ENCODE peak calls at places on chromosomes 3 and 15, in eight cellular contexts. One of them, this sample, is unnamed.

GRCh38 chr15:35743320-35743719 is 197.4 kb upstream of the DPH6 start:
- DNase-seq in ovary: no peak
- DNase-seq in H1: no peak
- DNase-seq in body of pancreas: no peak
- DNase-seq in A549: no peak
- DNase-seq in gastrocnemius medialis: no peak
- DNase-seq in upper lobe of left lung: no peak
- DNase-seq in stomach: no peak
- DNase-seq in this sample: no peak

GRCh38 chr15:93900476-93901400 is 330.6 kb upstream of the MCTP2 start:
- DNase-seq in ovary: no peak
- DNase-seq in H1: peak
- DNase-seq in body of pancreas: no peak
- DNase-seq in A549: no peak
- DNase-seq in gastrocnemius medialis: no peak
- DNase-seq in upper lobe of left lung: peak
- DNase-seq in stomach: no peak
- DNase-seq in this sample: no peak

GRCh38 chr3:7875858-7876442 is 625.7 kb upstream of the LMCD1 start:
- DNase-seq in ovary: no peak
- DNase-seq in H1: no peak
- DNase-seq in body of pancreas: no peak
- DNase-seq in A549: no peak
- DNase-seq in gastrocnemius medialis: no peak
- DNase-seq in upper lobe of left lung: no peak
- DNase-seq in stomach: no peak
- DNase-seq in this sample: no peak

GRCh38 chr15:81068516-81068915 is 65.6 kb upstream of the CFAP161 start:
- DNase-seq in ovary: no peak
- DNase-seq in H1: no peak
- DNase-seq in body of pancreas: no peak
- DNase-seq in A549: no peak
- DNase-seq in gastrocnemius medialis: no peak
- DNase-seq in upper lobe of left lung: no peak
- DNase-seq in stomach: no peak
- DNase-seq in this sample: no peak

GRCh38 chr3:185176756-185177359 is 24.0 kb upstream of the C3orf70 start:
- DNase-seq in ovary: peak
- DNase-seq in H1: no peak
- DNase-seq in body of pancreas: peak
- DNase-seq in A549: peak
- DNase-seq in gastrocnemius medialis: no peak
- DNase-seq in upper lobe of left lung: no peak
- DNase-seq in stomach: no peak
- DNase-seq in this sample: no peak

GRCh38 chr3:106114848-106115247 is 246.0 kb upstream of the CBLB start:
- DNase-seq in ovary: no peak
- DNase-seq in H1: no peak
- DNase-seq in body of pancreas: no peak
- DNase-seq in A549: no peak
- DNase-seq in gastrocnemius medialis: no peak
- DNase-seq in upper lobe of left lung: no peak
- DNase-seq in stomach: no peak
- DNase-seq in this sample: no peak

GRCh38 chr3:98920166-98920565 is 18.7 kb upstream of the DCBLD2 start:
- DNase-seq in ovary: no peak
- DNase-seq in H1: no peak
- DNase-seq in body of pancreas: no peak
- DNase-seq in A549: no peak
- DNase-seq in gastrocnemius medialis: no peak
- DNase-seq in upper lobe of left lung: no peak
- DNase-seq in stomach: no peak
- DNase-seq in this sample: no peak

GRCh38 chr3:151579571-151580270 is 118.9 kb upstream of the IGSF10 start:
- DNase-seq in ovary: no peak
- DNase-seq in H1: no peak
- DNase-seq in body of pancreas: no peak
- DNase-seq in A549: no peak
- DNase-seq in gastrocnemius medialis: peak
- DNase-seq in upper lobe of left lung: no peak
- DNase-seq in stomach: no peak
- DNase-seq in this sample: peak

GRCh38 chr15:90598053-90598577 is 68.4 kb downstream of the CRTC3 start:
- DNase-seq in ovary: no peak
- DNase-seq in H1: no peak
- DNase-seq in body of pancreas: no peak
- DNase-seq in A549: no peak
- DNase-seq in gastrocnemius medialis: peak
- DNase-seq in upper lobe of left lung: peak
- DNase-seq in stomach: peak
- DNase-seq in this sample: peak

GRCh38 chr3:58005662-58006061 is 2.6 kb upstream of the FLNB start:
- DNase-seq in ovary: no peak
- DNase-seq in H1: no peak
- DNase-seq in body of pancreas: no peak
- DNase-seq in A549: no peak
- DNase-seq in gastrocnemius medialis: no peak
- DNase-seq in upper lobe of left lung: no peak
- DNase-seq in stomach: no peak
- DNase-seq in this sample: no peak

GRCh38 chr3:78221796-78222195 is 1181.9 kb downstream of the ROBO2 start:
- DNase-seq in ovary: no peak
- DNase-seq in H1: no peak
- DNase-seq in body of pancreas: no peak
- DNase-seq in A549: no peak
- DNase-seq in gastrocnemius medialis: no peak
- DNase-seq in upper lobe of left lung: no peak
- DNase-seq in stomach: no peak
- DNase-seq in this sample: no peak

GRCh38 chr3:35710554-35710953 is 71.2 kb downstream of the ARPP21 start:
- DNase-seq in ovary: no peak
- DNase-seq in H1: no peak
- DNase-seq in body of pancreas: no peak
- DNase-seq in A549: no peak
- DNase-seq in gastrocnemius medialis: no peak
- DNase-seq in upper lobe of left lung: no peak
- DNase-seq in stomach: no peak
- DNase-seq in this sample: no peak
- TF ChIP-seq POLR2A in ovary: no peak
- TF ChIP-seq POLR2A in H1: no peak
- TF ChIP-seq POLR2A in body of pancreas: no peak
- TF ChIP-seq POLR2A in A549: no peak
- TF ChIP-seq POLR2A in gastrocnemius medialis: no peak
- TF ChIP-seq POLR2A in upper lobe of left lung: no peak
- TF ChIP-seq POLR2A in stomach: no peak
- TF ChIP-seq POLR2A in this sample: no peak

DNA sequence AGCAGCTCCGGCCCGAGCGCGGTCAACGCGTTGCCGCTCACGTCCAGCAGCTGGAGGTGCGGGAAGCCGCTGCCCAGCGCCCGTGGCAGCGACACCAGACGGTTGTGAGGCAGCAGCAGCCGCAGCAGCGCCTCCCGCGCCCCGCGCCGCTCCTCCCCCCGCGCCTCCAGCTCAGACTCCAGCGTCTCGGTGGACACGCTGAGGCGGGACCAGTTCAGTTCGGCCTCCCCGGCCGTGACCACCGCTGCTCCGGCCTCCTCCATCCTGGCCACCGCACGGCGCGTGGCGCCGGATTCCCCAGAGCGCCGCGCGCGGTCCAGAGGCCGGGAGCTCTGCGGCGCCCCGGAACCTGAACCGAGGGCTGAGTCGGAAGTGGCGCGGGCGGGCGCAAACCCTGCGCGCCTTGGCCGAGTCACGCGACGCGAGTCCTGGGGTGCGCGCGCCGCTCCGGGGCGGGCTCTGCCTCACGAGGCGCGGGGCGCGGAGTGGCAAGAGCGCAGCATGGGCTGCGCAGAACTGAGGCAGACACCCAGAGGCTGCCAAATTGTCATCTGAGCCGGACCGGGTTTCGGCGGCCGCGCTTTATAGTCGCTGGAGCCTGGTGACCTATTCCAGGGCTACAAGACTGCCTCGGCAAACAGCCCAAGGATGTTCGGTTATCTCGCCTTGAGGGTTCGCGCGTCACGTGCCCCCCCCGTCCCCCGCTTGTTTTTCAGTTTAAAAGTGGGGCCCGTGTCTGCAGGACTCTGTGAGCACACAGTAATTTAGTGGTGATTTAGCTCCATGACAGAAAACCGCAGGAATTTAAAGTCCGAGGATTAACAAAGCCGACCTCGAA is at the start of gene LRRC58:
- DNase-seq in ovary: peak
- DNase-seq in H1: peak
- DNase-seq in body of pancreas: peak
- DNase-seq in A549: peak
- DNase-seq in gastrocnemius medialis: peak
- DNase-seq in upper lobe of left lung: peak
- DNase-seq in stomach: peak
- DNase-seq in this sample: peak
- TF ChIP-seq POLR2A in ovary: peak
- TF ChIP-seq POLR2A in H1: no peak
- TF ChIP-seq POLR2A in body of pancreas: peak
- TF ChIP-seq POLR2A in A549: peak
- TF ChIP-seq POLR2A in gastrocnemius medialis: peak
- TF ChIP-seq POLR2A in upper lobe of left lung: peak
- TF ChIP-seq POLR2A in stomach: no peak
- TF ChIP-seq POLR2A in this sample: no peak

GRCh38 chr3:133851266-133851906 is 44.3 kb downstream of the RAB6B start:
- DNase-seq in ovary: no peak
- DNase-seq in H1: no peak
- DNase-seq in body of pancreas: no peak
- DNase-seq in A549: no peak
- DNase-seq in gastrocnemius medialis: no peak
- DNase-seq in upper lobe of left lung: no peak
- DNase-seq in stomach: no peak
- DNase-seq in this sample: no peak
- TF ChIP-seq POLR2A in ovary: no peak
- TF ChIP-seq POLR2A in H1: no peak
- TF ChIP-seq POLR2A in body of pancreas: no peak
- TF ChIP-seq POLR2A in A549: no peak
- TF ChIP-seq POLR2A in gastrocnemius medialis: no peak
- TF ChIP-seq POLR2A in upper lobe of left lung: no peak
- TF ChIP-seq POLR2A in stomach: no peak
- TF ChIP-seq POLR2A in this sample: no peak

GRCh38 chr15:74867562-74868458 is 5.4 kb downstream of the SCAMP2 start:
- DNase-seq in ovary: no peak
- DNase-seq in H1: no peak
- DNase-seq in body of pancreas: no peak
- DNase-seq in A549: no peak
- DNase-seq in gastrocnemius medialis: no peak
- DNase-seq in upper lobe of left lung: no peak
- DNase-seq in stomach: peak
- DNase-seq in this sample: no peak

GRCh38 chr15:74872702-74873035 is 496 bp downstream of the SCAMP2 start:
- DNase-seq in ovary: no peak
- DNase-seq in H1: no peak
- DNase-seq in body of pancreas: no peak
- DNase-seq in A549: no peak
- DNase-seq in gastrocnemius medialis: no peak
- DNase-seq in upper lobe of left lung: no peak
- DNase-seq in stomach: no peak
- DNase-seq in this sample: no peak

GRCh38 chr15:74869372-74869725 is 3.8 kb downstream of the SCAMP2 start:
- DNase-seq in ovary: no peak
- DNase-seq in H1: no peak
- DNase-seq in body of pancreas: no peak
- DNase-seq in A549: no peak
- DNase-seq in gastrocnemius medialis: no peak
- DNase-seq in upper lobe of left lung: no peak
- DNase-seq in stomach: no peak
- DNase-seq in this sample: no peak

GRCh38 chr15:74870496-74871213 is 2.5 kb downstream of the SCAMP2 start:
- DNase-seq in ovary: no peak
- DNase-seq in H1: no peak
- DNase-seq in body of pancreas: no peak
- DNase-seq in A549: no peak
- DNase-seq in gastrocnemius medialis: no peak
- DNase-seq in upper lobe of left lung: no peak
- DNase-seq in stomach: no peak
- DNase-seq in this sample: no peak

GRCh38 chr15:74869726-74870407 is 3.3 kb downstream of the SCAMP2 start:
- DNase-seq in ovary: no peak
- DNase-seq in H1: no peak
- DNase-seq in body of pancreas: no peak
- DNase-seq in A549: no peak
- DNase-seq in gastrocnemius medialis: peak
- DNase-seq in upper lobe of left lung: no peak
- DNase-seq in stomach: peak
- DNase-seq in this sample: peak
- TF ChIP-seq POLR2A in ovary: no peak
- TF ChIP-seq POLR2A in H1: no peak
- TF ChIP-seq POLR2A in body of pancreas: peak
- TF ChIP-seq POLR2A in A549: no peak
- TF ChIP-seq POLR2A in gastrocnemius medialis: no peak
- TF ChIP-seq POLR2A in upper lobe of left lung: no peak
- TF ChIP-seq POLR2A in stomach: no peak
- TF ChIP-seq POLR2A in this sample: no peak

DNA sequence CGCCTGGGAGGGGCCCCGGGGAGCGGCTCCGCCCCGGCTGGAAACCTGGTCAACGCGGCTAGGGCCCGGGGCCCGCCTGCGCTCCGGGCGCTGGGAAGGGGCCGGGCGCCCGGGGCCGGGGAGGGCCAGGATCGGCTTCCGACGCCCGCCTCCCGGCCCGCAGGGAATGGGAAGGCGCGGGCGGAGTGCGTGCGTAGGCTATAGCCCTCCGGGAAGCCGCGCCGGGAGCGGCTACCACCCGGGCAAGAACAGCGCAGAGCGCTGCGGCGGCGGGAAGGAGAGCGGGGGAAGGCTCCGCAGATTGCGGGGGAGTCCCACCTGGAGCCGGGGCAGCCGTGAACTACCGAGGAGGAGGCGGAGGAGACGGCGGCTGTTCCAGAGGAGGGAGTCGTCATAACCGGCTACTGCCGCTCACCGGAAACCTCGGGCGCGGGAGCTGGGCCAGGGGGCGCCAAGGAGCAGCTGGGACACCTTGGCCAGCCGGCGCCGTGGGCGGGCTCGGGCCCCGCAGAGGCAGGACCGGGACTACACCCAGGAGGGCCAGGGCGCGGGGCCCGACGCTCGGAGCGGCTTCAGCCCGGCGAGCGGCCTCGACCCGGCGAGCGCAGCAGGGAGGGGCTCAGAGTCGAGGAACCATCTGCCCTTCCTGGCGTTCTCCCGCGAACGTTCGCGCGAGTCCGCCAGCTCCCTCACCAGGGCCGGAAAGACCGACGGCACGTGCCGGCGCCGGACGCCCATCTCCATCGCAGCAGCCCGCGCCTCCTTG is at the start of gene EOGT:
- DNase-seq in ovary: peak
- DNase-seq in H1: peak
- DNase-seq in body of pancreas: peak
- DNase-seq in A549: peak
- DNase-seq in gastrocnemius medialis: peak
- DNase-seq in upper lobe of left lung: peak
- DNase-seq in stomach: peak
- DNase-seq in this sample: peak
- TF ChIP-seq POLR2A in ovary: peak
- TF ChIP-seq POLR2A in H1: peak
- TF ChIP-seq POLR2A in body of pancreas: peak
- TF ChIP-seq POLR2A in A549: peak
- TF ChIP-seq POLR2A in gastrocnemius medialis: peak
- TF ChIP-seq POLR2A in upper lobe of left lung: peak
- TF ChIP-seq POLR2A in stomach: no peak
- TF ChIP-seq POLR2A in this sample: no peak